ENCODE peak calls at places on chromosomes 2 and 18, in nine cellular contexts. X, W, O, Y, T, U, I, Q and Z are unnamed samples.

GRCh38 chr2:219400562-219400961 is 12.8 kb upstream of the DNPEP start:
- DNase-seq in X (no peak), W (no peak), O (no peak), Y (no peak), T (no peak), U (no peak), I (no peak), Q (no peak), Z (no peak)

GRCh38 chr2:223945755-223946154 is 620 bp upstream of the WDFY1 start:
- DNase-seq in X (no peak), W (no peak), O (no peak), Y (no peak), T (no peak), U (no peak), I (no peak), Q (no peak), Z (no peak)

GRCh38 chr2:234463626-234464290 is 33.1 kb downstream of the ARL4C start:
- DNase-seq in X (no peak), W (no peak), O (no peak), Y (no peak), T (no peak), U (no peak), I (no peak), Q (peak), Z (no peak)

GRCh38 chr2:237729681-237730475 is 68.7 kb upstream of the RBM44 start:
- DNase-seq in X (no peak), W (no peak), O (no peak), Y (no peak), T (no peak), U (no peak), I (no peak), Q (no peak), Z (no peak)

GRCh38 chr2:236273126-236273525 is 8.9 kb upstream of the ASB18 start:
- DNase-seq in X (no peak), W (no peak), O (no peak), Y (no peak), T (no peak), U (no peak), I (no peak), Q (no peak), Z (no peak)

GRCh38 chr2:41947701-41948396 is 100.0 kb upstream of the PKDCC start:
- DNase-seq in X (no peak), W (no peak), O (peak), Y (no peak), T (peak), U (peak), I (no peak), Q (no peak), Z (no peak)

GRCh38 chr2:20650880-20651730 is at the start of gene HS1BP3:
- DNase-seq in X (peak), W (peak), O (peak), Y (peak), T (peak), U (peak), I (no peak), Q (peak), Z (peak)

GRCh38 chr2:165691615-165692014 is 102.4 kb downstream of the GALNT3 start:
- DNase-seq in X (peak), W (no peak), O (peak), Y (peak), T (peak), U (peak), I (peak), Q (no peak), Z (no peak)

GRCh38 chr2:16664809-16665745 is 557 bp downstream of the CYRIA start:
- DNase-seq in X (no peak), W (no peak), O (no peak), Y (no peak), T (no peak), U (no peak), I (no peak), Q (no peak), Z (no peak)

GRCh38 chr18:48455555-48456478 is 46.6 kb upstream of the ZBTB7C start:
- DNase-seq in X (no peak), W (no peak), O (no peak), Y (no peak), T (peak), U (no peak), I (peak), Q (peak), Z (peak)

GRCh38 chr2:164746713-164747112 is 94.9 kb downstream of the COBLL1 start:
- DNase-seq in X (no peak), W (no peak), O (no peak), Y (no peak), T (no peak), U (peak), I (no peak), Q (no peak), Z (no peak)

GRCh38 chr2:101831351-101831865 is 133.9 kb downstream of the MAP4K4 start:
- DNase-seq in X (peak), W (peak), O (peak), Y (peak), T (peak), U (peak), I (no peak), Q (peak), Z (peak)

GRCh38 chr2:168469281-168469988 is 13.4 kb downstream of the CERS6 start:
- DNase-seq in X (no peak), W (peak), O (no peak), Y (no peak), T (no peak), U (no peak), I (no peak), Q (no peak), Z (no peak)

GRCh38 chr18:31648966-31649429 is 35.4 kb downstream of the B4GALT6 start:
- DNase-seq in X (no peak), W (peak), O (no peak), Y (no peak), T (peak), U (peak), I (peak), Q (no peak), Z (no peak)

GRCh38 chr2:239456940-239457339 is 56.1 kb upstream of the HDAC4 start:
- DNase-seq in X (no peak), W (no peak), O (no peak), Y (no peak), T (no peak), U (no peak), I (no peak), Q (no peak), Z (no peak)

GRCh38 chr2:56183643-56184499 is at the start of gene CCDC85A:
- DNase-seq in X (peak), W (peak), O (peak), Y (peak), T (peak), U (peak), I (no peak), Q (peak), Z (peak)

GRCh38 chr2:151315381-151315903 is 26.0 kb upstream of the NMI start:
- DNase-seq in X (no peak), W (no peak), O (peak), Y (no peak), T (peak), U (peak), I (no peak), Q (no peak), Z (no peak)

GRCh38 chr2:18721038-18721922 is 131.9 kb upstream of the NT5C1B start:
- DNase-seq in X (no peak), W (no peak), O (no peak), Y (no peak), T (peak), U (no peak), I (no peak), Q (no peak), Z (no peak)

GRCh38 chr18:9495916-9496540 is 20.7 kb downstream of the RALBP1 start:
- DNase-seq in X (no peak), W (no peak), O (no peak), Y (no peak), T (no peak), U (peak), I (no peak), Q (peak), Z (no peak)

GRCh38 chr18:9906407-9906955 is 7.3 kb upstream of the VAPA start:
- DNase-seq in X (no peak), W (no peak), O (no peak), Y (no peak), T (no peak), U (no peak), I (no peak), Q (no peak), Z (no peak)

GRCh38 chr2:200483729-200484198 is 26.1 kb downstream of the KCTD18 start:
- DNase-seq in X (no peak), W (peak), O (no peak), Y (peak), T (peak), U (peak), I (no peak), Q (peak), Z (no peak)

GRCh38 chr18:74963820-74964446 is 245.0 kb downstream of the PTGR3 start:
- DNase-seq in X (no peak), W (peak), O (peak), Y (peak), T (peak), U (peak), I (peak), Q (no peak), Z (no peak)

DNA sequence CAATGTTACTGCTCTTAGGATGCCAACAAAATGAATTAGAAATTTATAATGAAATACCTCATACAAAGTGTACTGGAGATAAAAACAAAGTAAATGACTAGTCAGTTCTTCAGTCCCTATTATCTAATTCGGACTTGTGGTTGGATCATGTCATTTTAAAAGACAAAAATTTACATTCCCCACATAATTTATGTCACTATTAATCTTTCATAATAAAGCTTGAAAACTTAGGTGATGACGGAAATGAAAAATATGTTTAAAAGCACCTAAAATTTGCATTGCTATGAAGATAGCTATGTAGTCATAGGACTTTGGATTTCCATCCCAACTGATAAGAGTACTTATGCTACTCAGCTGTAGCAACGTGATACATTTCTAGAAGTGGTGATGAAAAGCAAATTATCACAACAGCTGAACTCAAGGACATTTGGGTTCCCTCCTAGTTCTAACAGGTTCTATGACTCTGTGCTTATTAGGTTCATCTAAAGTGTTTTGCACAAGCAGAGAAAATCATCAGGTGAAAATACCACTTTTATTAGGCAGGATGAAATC is 58.4 kb downstream of the LRPPRC start:
- DNase-seq in X (no peak), W (no peak), O (no peak), Y (no peak), T (no peak), U (no peak), I (no peak), Q (no peak), Z (no peak)
- H3K4me3 ChIP-seq in X (no peak), W (no peak), O (no peak), Y (no peak), T (no peak), U (no peak), I (no peak), Q (no peak), Z (no peak)

GRCh38 chr18:70422061-70422965 is 133.5 kb downstream of the SOCS6 start:
- DNase-seq in X (no peak), W (no peak), O (peak), Y (peak), T (peak), U (peak), I (peak), Q (no peak), Z (no peak)
- H3K4me3 ChIP-seq in X (no peak), W (no peak), O (no peak), Y (no peak), T (no peak), U (no peak), I (no peak), Q (no peak), Z (no peak)

GRCh38 chr2:96819101-96819875 is 3.2 kb downstream of the CNNM3 start:
- DNase-seq in X (no peak), W (no peak), O (no peak), Y (peak), T (no peak), U (peak), I (no peak), Q (no peak), Z (no peak)
- H3K4me3 ChIP-seq in X (no peak), W (no peak), O (no peak), Y (peak), T (no peak), U (no peak), I (no peak), Q (no peak), Z (no peak)

GRCh38 chr2:71474116-71474743 is 20.9 kb downstream of the DYSF start:
- DNase-seq in X (no peak), W (no peak), O (no peak), Y (no peak), T (no peak), U (no peak), I (no peak), Q (no peak), Z (no peak)
- H3K4me3 ChIP-seq in X (no peak), W (no peak), O (no peak), Y (no peak), T (no peak), U (no peak), I (no peak), Q (no peak), Z (no peak)

DNA sequence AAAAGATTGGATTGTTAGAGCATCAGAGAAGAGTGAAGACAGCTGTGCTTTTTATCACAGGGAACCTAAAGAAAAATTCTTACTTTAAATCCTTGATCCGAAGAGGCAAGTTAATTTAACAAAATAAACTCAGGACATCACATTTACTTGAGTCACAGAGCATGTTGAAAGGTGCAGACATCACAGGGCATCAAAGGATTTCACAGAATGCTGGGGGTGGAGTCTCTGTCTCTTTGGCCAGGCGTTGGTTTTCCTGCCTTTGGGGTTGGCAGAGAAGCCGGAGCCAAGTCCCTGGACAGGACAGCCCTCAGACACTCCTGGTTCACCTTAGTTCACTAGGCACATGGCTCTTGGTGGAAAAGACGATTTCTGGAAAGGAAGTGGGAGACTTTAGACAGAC is 56.3 kb downstream of the SH3RF3 start:
- DNase-seq in X (no peak), W (no peak), O (peak), Y (no peak), T (peak), U (peak), I (no peak), Q (no peak), Z (peak)
- H3K4me3 ChIP-seq in X (no peak), W (no peak), O (no peak), Y (no peak), T (no peak), U (no peak), I (no peak), Q (no peak), Z (no peak)